ENCODE peak calls at places on chromosome 9, in four cellular contexts. One of them, this sample, is unnamed.

GRCh38 chr9:121688681-121689080 is 37.2 kb downstream of the DAB2IP start:
- DNase-seq in MCF 10A: no peak
- DNase-seq in progenitor cell of endocrine pancreas: no peak
- DNase-seq in germinal center: no peak
- DNase-seq in this sample: no peak

GRCh38 chr9:127388856-127389238 is 8.1 kb upstream of the SLC2A8 start:
- DNase-seq in germinal center: no peak
- DNase-seq in MCF 10A: no peak
- DNase-seq in progenitor cell of endocrine pancreas: no peak
- DNase-seq in this sample: peak

GRCh38 chr9:115649991-115650472 is 503.6 kb upstream of the PAPPA start:
- DNase-seq in germinal center: no peak
- DNase-seq in MCF 10A: no peak
- DNase-seq in progenitor cell of endocrine pancreas: no peak
- DNase-seq in this sample: no peak

GRCh38 chr9:16726718-16727451 is 143.6 kb downstream of the BNC2 start:
- DNase-seq in progenitor cell of endocrine pancreas: peak
- DNase-seq in MCF 10A: peak
- DNase-seq in germinal center: no peak
- DNase-seq in this sample: no peak

GRCh38 chr9:128225770-128226753 is 22.9 kb downstream of the DNM1 start:
- DNase-seq in progenitor cell of endocrine pancreas: no peak
- DNase-seq in MCF 10A: no peak
- DNase-seq in germinal center: no peak
- DNase-seq in this sample: no peak

GRCh38 chr9:127353882-127354281 is 43.1 kb upstream of the SLC2A8 start:
- DNase-seq in progenitor cell of endocrine pancreas: no peak
- DNase-seq in germinal center: no peak
- DNase-seq in MCF 10A: no peak
- DNase-seq in this sample: no peak

GRCh38 chr9:127813739-127814226 is 11.1 kb downstream of the FPGS start:
- DNase-seq in MCF 10A: no peak
- DNase-seq in progenitor cell of endocrine pancreas: no peak
- DNase-seq in germinal center: no peak
- DNase-seq in this sample: no peak

GRCh38 chr9:136438548-136438908 is 1.1 kb downstream of the INPP5E start:
- DNase-seq in progenitor cell of endocrine pancreas: no peak
- DNase-seq in germinal center: peak
- DNase-seq in MCF 10A: peak
- DNase-seq in this sample: no peak

GRCh38 chr9:116383133-116383532 is 229.5 kb downstream of the PAPPA start:
- DNase-seq in MCF 10A: no peak
- DNase-seq in germinal center: no peak
- DNase-seq in progenitor cell of endocrine pancreas: no peak
- DNase-seq in this sample: no peak

GRCh38 chr9:78811562-78812276 is 514.8 kb downstream of the PSAT1 start:
- DNase-seq in germinal center: no peak
- DNase-seq in MCF 10A: no peak
- DNase-seq in progenitor cell of endocrine pancreas: no peak
- DNase-seq in this sample: no peak

GRCh38 chr9:69645488-69645887 is 26.7 kb downstream of the APBA1 start:
- DNase-seq in MCF 10A: no peak
- DNase-seq in germinal center: no peak
- DNase-seq in progenitor cell of endocrine pancreas: no peak
- DNase-seq in this sample: no peak

GRCh38 chr9:135804588-135805421 is 102.5 kb downstream of the CAMSAP1 start:
- DNase-seq in MCF 10A: no peak
- DNase-seq in germinal center: no peak
- DNase-seq in progenitor cell of endocrine pancreas: no peak
- DNase-seq in this sample: peak

GRCh38 chr9:114830546-114830945 is 24.7 kb upstream of the TNFSF15 start:
- DNase-seq in MCF 10A: peak
- DNase-seq in progenitor cell of endocrine pancreas: no peak
- DNase-seq in germinal center: no peak
- DNase-seq in this sample: no peak

GRCh38 chr9:86632537-86632936 is 278.3 kb upstream of the TUT7 start:
- DNase-seq in progenitor cell of endocrine pancreas: no peak
- DNase-seq in MCF 10A: no peak
- DNase-seq in germinal center: no peak
- DNase-seq in this sample: no peak

GRCh38 chr9:127588740-127589506 is 23.2 kb upstream of the STXBP1 start:
- DNase-seq in progenitor cell of endocrine pancreas: no peak
- DNase-seq in germinal center: no peak
- DNase-seq in MCF 10A: no peak
- DNase-seq in this sample: no peak

GRCh38 chr9:91734371-91734981 is 215.6 kb downstream of the ROR2 start:
- DNase-seq in germinal center: peak
- DNase-seq in MCF 10A: peak
- DNase-seq in progenitor cell of endocrine pancreas: peak
- DNase-seq in this sample: peak

GRCh38 chr9:126198854-126199253 is 127.8 kb upstream of the MVB12B start:
- DNase-seq in MCF 10A: no peak
- DNase-seq in germinal center: no peak
- DNase-seq in progenitor cell of endocrine pancreas: no peak
- DNase-seq in this sample: no peak

GRCh38 chr9:4490705-4491620 is 695 bp downstream of the SLC1A1 start:
- DNase-seq in MCF 10A: no peak
- DNase-seq in germinal center: peak
- DNase-seq in progenitor cell of endocrine pancreas: peak
- DNase-seq in this sample: no peak

GRCh38 chr9:136964171-136964689 is 12.2 kb downstream of the LCN12 start:
- DNase-seq in MCF 10A: peak
- DNase-seq in progenitor cell of endocrine pancreas: no peak
- DNase-seq in germinal center: no peak
- DNase-seq in this sample: no peak

GRCh38 chr9:135561391-135562234 is at the start of gene PAEP:
- DNase-seq in progenitor cell of endocrine pancreas: no peak
- DNase-seq in germinal center: no peak
- DNase-seq in MCF 10A: peak
- DNase-seq in this sample: no peak

GRCh38 chr9:1729631-1730030 is 285.5 kb upstream of the SMARCA2 start:
- DNase-seq in germinal center: no peak
- DNase-seq in MCF 10A: no peak
- DNase-seq in progenitor cell of endocrine pancreas: no peak
- DNase-seq in this sample: no peak

GRCh38 chr9:96087669-96088299 is 212.3 kb downstream of the ERCC6L2 start:
- DNase-seq in MCF 10A: no peak
- DNase-seq in progenitor cell of endocrine pancreas: peak
- DNase-seq in germinal center: no peak
- DNase-seq in this sample: no peak

GRCh38 chr9:29866556-29866955 is 2293.3 kb upstream of the C9orf72 start:
- DNase-seq in germinal center: no peak
- DNase-seq in MCF 10A: no peak
- DNase-seq in progenitor cell of endocrine pancreas: no peak
- DNase-seq in this sample: no peak